ENCODE peak calls at places on chromosomes 3 and 15, in ten cellular contexts. One of them, this sample, is unnamed.

GRCh38 chr3:141797167-141797773 is 34.1 kb downstream of the GRK7 start:
- DNase-seq in iris pigment epithelial cell: peak; percentile 44
- DNase-seq in endodermal cell: peak; percentile 96
- DNase-seq in activated CD4-positive, alpha-beta T cell treated with anti-CD3 and anti-CD28 coated beads, Interleukin-2, amount 50 U/mL, for 1 hour: peak; percentile 20
- DNase-seq in heart left ventricle: peak; percentile 77
- DNase-seq in GM04504: no peak
- DNase-seq in Daoy: no peak
- DNase-seq in lung: peak; percentile 32
- DNase-seq in A673: peak; percentile 73
- DNase-seq in DMS79 treated with DMSO at 0.1 percent for 48 hours: peak; percentile 66
- DNase-seq in this sample: peak; percentile 76

GRCh38 chr3:8443829-8444791 is 57.5 kb upstream of the LMCD1 start:
- DNase-seq in iris pigment epithelial cell: peak; percentile 100
- DNase-seq in endodermal cell: peak; percentile 89
- DNase-seq in activated CD4-positive, alpha-beta T cell treated with anti-CD3 and anti-CD28 coated beads, Interleukin-2, amount 50 U/mL, for 1 hour: no peak
- DNase-seq in heart left ventricle: peak; percentile 92
- DNase-seq in GM04504: peak; percentile 100
- DNase-seq in Daoy: peak; percentile 94
- DNase-seq in lung: peak; percentile 90
- DNase-seq in A673: peak; percentile 52
- DNase-seq in DMS79 treated with DMSO at 0.1 percent for 48 hours: peak; percentile 27
- DNase-seq in this sample: peak; percentile 87

GRCh38 chr15:88472225-88472624 is 4.7 kb downstream of the MRPS11 start:
- DNase-seq in iris pigment epithelial cell: no peak
- DNase-seq in endodermal cell: no peak
- DNase-seq in activated CD4-positive, alpha-beta T cell treated with anti-CD3 and anti-CD28 coated beads, Interleukin-2, amount 50 U/mL, for 1 hour: no peak
- DNase-seq in heart left ventricle: no peak
- DNase-seq in GM04504: no peak
- DNase-seq in Daoy: no peak
- DNase-seq in lung: no peak
- DNase-seq in A673: no peak
- DNase-seq in DMS79 treated with DMSO at 0.1 percent for 48 hours: no peak
- DNase-seq in this sample: no peak

GRCh38 chr3:111858641-111859040 is 424 bp upstream of the PHLDB2 start:
- DNase-seq in iris pigment epithelial cell: no peak
- DNase-seq in endodermal cell: peak; percentile 48
- DNase-seq in activated CD4-positive, alpha-beta T cell treated with anti-CD3 and anti-CD28 coated beads, Interleukin-2, amount 50 U/mL, for 1 hour: no peak
- DNase-seq in heart left ventricle: no peak
- DNase-seq in GM04504: no peak
- DNase-seq in Daoy: no peak
- DNase-seq in lung: no peak
- DNase-seq in A673: no peak
- DNase-seq in DMS79 treated with DMSO at 0.1 percent for 48 hours: peak; percentile 19
- DNase-seq in this sample: no peak

GRCh38 chr3:39180546-39181346 is 11.6 kb downstream of the XIRP1 start:
- DNase-seq in iris pigment epithelial cell: peak; percentile 88
- DNase-seq in endodermal cell: peak; percentile 95
- DNase-seq in activated CD4-positive, alpha-beta T cell treated with anti-CD3 and anti-CD28 coated beads, Interleukin-2, amount 50 U/mL, for 1 hour: peak; percentile 90
- DNase-seq in heart left ventricle: peak; percentile 96
- DNase-seq in GM04504: peak; percentile 46
- DNase-seq in Daoy: peak; percentile 82
- DNase-seq in lung: peak; percentile 93
- DNase-seq in A673: peak; percentile 74
- DNase-seq in DMS79 treated with DMSO at 0.1 percent for 48 hours: peak; percentile 73
- DNase-seq in this sample: peak; percentile 76

GRCh38 chr15:31280831-31281216 is 45.8 kb upstream of the KLF13 start:
- DNase-seq in iris pigment epithelial cell: no peak
- DNase-seq in endodermal cell: no peak
- DNase-seq in activated CD4-positive, alpha-beta T cell treated with anti-CD3 and anti-CD28 coated beads, Interleukin-2, amount 50 U/mL, for 1 hour: no peak
- DNase-seq in heart left ventricle: no peak
- DNase-seq in GM04504: no peak
- DNase-seq in Daoy: no peak
- DNase-seq in lung: no peak
- DNase-seq in A673: no peak
- DNase-seq in DMS79 treated with DMSO at 0.1 percent for 48 hours: no peak
- DNase-seq in this sample: no peak

GRCh38 chr3:124627501-124627908 is 102.7 kb upstream of the UMPS start:
- DNase-seq in iris pigment epithelial cell: peak; percentile 65
- DNase-seq in endodermal cell: no peak
- DNase-seq in activated CD4-positive, alpha-beta T cell treated with anti-CD3 and anti-CD28 coated beads, Interleukin-2, amount 50 U/mL, for 1 hour: no peak
- DNase-seq in heart left ventricle: no peak
- DNase-seq in GM04504: no peak
- DNase-seq in Daoy: peak; percentile 32
- DNase-seq in lung: no peak
- DNase-seq in A673: no peak
- DNase-seq in DMS79 treated with DMSO at 0.1 percent for 48 hours: no peak
- DNase-seq in this sample: no peak

GRCh38 chr3:189270248-189270832 is 98.6 kb downstream of the TPRG1 start:
- DNase-seq in iris pigment epithelial cell: peak; percentile 79
- DNase-seq in endodermal cell: peak; percentile 85
- DNase-seq in activated CD4-positive, alpha-beta T cell treated with anti-CD3 and anti-CD28 coated beads, Interleukin-2, amount 50 U/mL, for 1 hour: peak; percentile 30
- DNase-seq in heart left ventricle: peak; percentile 53
- DNase-seq in GM04504: peak; percentile 80
- DNase-seq in Daoy: peak; percentile 91
- DNase-seq in lung: peak; percentile 54
- DNase-seq in A673: peak; percentile 91
- DNase-seq in DMS79 treated with DMSO at 0.1 percent for 48 hours: peak; percentile 62
- DNase-seq in this sample: peak; percentile 61

GRCh38 chr15:40282144-40282869 is 557 bp downstream of the ANKRD63 start:
- DNase-seq in iris pigment epithelial cell: peak; percentile 12
- DNase-seq in endodermal cell: peak; percentile 87
- DNase-seq in activated CD4-positive, alpha-beta T cell treated with anti-CD3 and anti-CD28 coated beads, Interleukin-2, amount 50 U/mL, for 1 hour: peak; percentile 46
- DNase-seq in heart left ventricle: peak; percentile 37
- DNase-seq in GM04504: no peak
- DNase-seq in Daoy: peak; percentile 52
- DNase-seq in lung: peak; percentile 36
- DNase-seq in A673: peak; percentile 52
- DNase-seq in DMS79 treated with DMSO at 0.1 percent for 48 hours: no peak
- DNase-seq in this sample: peak; percentile 51

GRCh38 chr3:168722091-168722490 is 626.4 kb upstream of the GOLIM4 start:
- DNase-seq in iris pigment epithelial cell: peak; percentile 3
- DNase-seq in endodermal cell: no peak
- DNase-seq in activated CD4-positive, alpha-beta T cell treated with anti-CD3 and anti-CD28 coated beads, Interleukin-2, amount 50 U/mL, for 1 hour: no peak
- DNase-seq in heart left ventricle: no peak
- DNase-seq in GM04504: no peak
- DNase-seq in Daoy: peak; percentile 59
- DNase-seq in lung: no peak
- DNase-seq in A673: no peak
- DNase-seq in DMS79 treated with DMSO at 0.1 percent for 48 hours: no peak
- DNase-seq in this sample: no peak

GRCh38 chr3:100044369-100044768 is 69.9 kb downstream of the FILIP1L start:
- DNase-seq in iris pigment epithelial cell: no peak
- DNase-seq in endodermal cell: no peak
- DNase-seq in activated CD4-positive, alpha-beta T cell treated with anti-CD3 and anti-CD28 coated beads, Interleukin-2, amount 50 U/mL, for 1 hour: no peak
- DNase-seq in heart left ventricle: no peak
- DNase-seq in GM04504: no peak
- DNase-seq in Daoy: no peak
- DNase-seq in lung: no peak
- DNase-seq in A673: no peak
- DNase-seq in DMS79 treated with DMSO at 0.1 percent for 48 hours: no peak
- DNase-seq in this sample: no peak

GRCh38 chr3:12895391-12896205 is 54.2 kb upstream of the RPL32 start:
- DNase-seq in iris pigment epithelial cell: no peak
- DNase-seq in endodermal cell: no peak
- DNase-seq in activated CD4-positive, alpha-beta T cell treated with anti-CD3 and anti-CD28 coated beads, Interleukin-2, amount 50 U/mL, for 1 hour: no peak
- DNase-seq in heart left ventricle: peak; percentile 30
- DNase-seq in GM04504: no peak
- DNase-seq in Daoy: no peak
- DNase-seq in lung: no peak
- DNase-seq in A673: no peak
- DNase-seq in DMS79 treated with DMSO at 0.1 percent for 48 hours: no peak
- DNase-seq in this sample: no peak

GRCh38 chr15:85749261-85750151 is 45.2 kb downstream of the KLHL25 start:
- DNase-seq in iris pigment epithelial cell: peak; percentile 33
- DNase-seq in endodermal cell: peak; percentile 54
- DNase-seq in activated CD4-positive, alpha-beta T cell treated with anti-CD3 and anti-CD28 coated beads, Interleukin-2, amount 50 U/mL, for 1 hour: no peak
- DNase-seq in heart left ventricle: peak; percentile 75
- DNase-seq in GM04504: no peak
- DNase-seq in Daoy: no peak
- DNase-seq in lung: no peak
- DNase-seq in A673: no peak
- DNase-seq in DMS79 treated with DMSO at 0.1 percent for 48 hours: no peak
- DNase-seq in this sample: no peak

GRCh38 chr15:38687340-38687739 is 122.7 kb upstream of the RASGRP1 start:
- DNase-seq in iris pigment epithelial cell: peak; percentile 30
- DNase-seq in endodermal cell: no peak
- DNase-seq in activated CD4-positive, alpha-beta T cell treated with anti-CD3 and anti-CD28 coated beads, Interleukin-2, amount 50 U/mL, for 1 hour: no peak
- DNase-seq in heart left ventricle: no peak
- DNase-seq in GM04504: no peak
- DNase-seq in Daoy: no peak
- DNase-seq in lung: no peak
- DNase-seq in A673: no peak
- DNase-seq in DMS79 treated with DMSO at 0.1 percent for 48 hours: no peak
- DNase-seq in this sample: no peak

GRCh38 chr3:3031358-3031757 is 78.8 kb downstream of the IL5RA start:
- DNase-seq in iris pigment epithelial cell: peak; percentile 3
- DNase-seq in endodermal cell: no peak
- DNase-seq in activated CD4-positive, alpha-beta T cell treated with anti-CD3 and anti-CD28 coated beads, Interleukin-2, amount 50 U/mL, for 1 hour: no peak
- DNase-seq in heart left ventricle: no peak
- DNase-seq in GM04504: no peak
- DNase-seq in Daoy: peak; percentile 26
- DNase-seq in lung: no peak
- DNase-seq in A673: no peak
- DNase-seq in DMS79 treated with DMSO at 0.1 percent for 48 hours: no peak
- DNase-seq in this sample: no peak

GRCh38 chr15:25810631-25811077 is 52.5 kb downstream of the ATP10A start:
- DNase-seq in iris pigment epithelial cell: no peak
- DNase-seq in endodermal cell: peak; percentile 66
- DNase-seq in activated CD4-positive, alpha-beta T cell treated with anti-CD3 and anti-CD28 coated beads, Interleukin-2, amount 50 U/mL, for 1 hour: peak; percentile 33
- DNase-seq in heart left ventricle: no peak
- DNase-seq in GM04504: no peak
- DNase-seq in Daoy: no peak
- DNase-seq in lung: no peak
- DNase-seq in A673: no peak
- DNase-seq in DMS79 treated with DMSO at 0.1 percent for 48 hours: no peak
- DNase-seq in this sample: no peak

GRCh38 chr3:148718982-148719862 is 21.5 kb downstream of the AGTR1 start:
- DNase-seq in iris pigment epithelial cell: peak; percentile 37
- DNase-seq in endodermal cell: peak; percentile 54
- DNase-seq in activated CD4-positive, alpha-beta T cell treated with anti-CD3 and anti-CD28 coated beads, Interleukin-2, amount 50 U/mL, for 1 hour: no peak
- DNase-seq in heart left ventricle: no peak
- DNase-seq in GM04504: no peak
- DNase-seq in Daoy: no peak
- DNase-seq in lung: no peak
- DNase-seq in A673: peak; percentile 5
- DNase-seq in DMS79 treated with DMSO at 0.1 percent for 48 hours: no peak
- DNase-seq in this sample: no peak

GRCh38 chr3:123344175-123344908 is 104.5 kb downstream of the ADCY5 start:
- DNase-seq in iris pigment epithelial cell: peak; percentile 75
- DNase-seq in endodermal cell: peak; percentile 66
- DNase-seq in activated CD4-positive, alpha-beta T cell treated with anti-CD3 and anti-CD28 coated beads, Interleukin-2, amount 50 U/mL, for 1 hour: no peak
- DNase-seq in heart left ventricle: no peak
- DNase-seq in GM04504: peak; percentile 20
- DNase-seq in Daoy: peak; percentile 85
- DNase-seq in lung: no peak
- DNase-seq in A673: peak; percentile 12
- DNase-seq in DMS79 treated with DMSO at 0.1 percent for 48 hours: no peak
- DNase-seq in this sample: no peak

GRCh38 chr3:44678480-44679116 is 30.1 kb downstream of the ZNF35 start:
- DNase-seq in iris pigment epithelial cell: no peak
- DNase-seq in endodermal cell: no peak
- DNase-seq in activated CD4-positive, alpha-beta T cell treated with anti-CD3 and anti-CD28 coated beads, Interleukin-2, amount 50 U/mL, for 1 hour: no peak
- DNase-seq in heart left ventricle: no peak
- DNase-seq in GM04504: no peak
- DNase-seq in Daoy: no peak
- DNase-seq in lung: no peak
- DNase-seq in A673: no peak
- DNase-seq in DMS79 treated with DMSO at 0.1 percent for 48 hours: no peak
- DNase-seq in this sample: no peak

GRCh38 chr3:48068886-48069285 is 52.7 kb upstream of the MAP4 start:
- DNase-seq in iris pigment epithelial cell: no peak
- DNase-seq in endodermal cell: no peak
- DNase-seq in activated CD4-positive, alpha-beta T cell treated with anti-CD3 and anti-CD28 coated beads, Interleukin-2, amount 50 U/mL, for 1 hour: no peak
- DNase-seq in heart left ventricle: no peak
- DNase-seq in GM04504: no peak
- DNase-seq in Daoy: no peak
- DNase-seq in lung: no peak
- DNase-seq in A673: no peak
- DNase-seq in DMS79 treated with DMSO at 0.1 percent for 48 hours: no peak
- DNase-seq in this sample: no peak

GRCh38 chr3:177973241-177973840 is 562.9 kb upstream of the KCNMB2 start:
- DNase-seq in iris pigment epithelial cell: peak; percentile 90
- DNase-seq in endodermal cell: no peak
- DNase-seq in activated CD4-positive, alpha-beta T cell treated with anti-CD3 and anti-CD28 coated beads, Interleukin-2, amount 50 U/mL, for 1 hour: no peak
- DNase-seq in heart left ventricle: no peak
- DNase-seq in GM04504: no peak
- DNase-seq in Daoy: peak; percentile 13
- DNase-seq in lung: no peak
- DNase-seq in A673: no peak
- DNase-seq in DMS79 treated with DMSO at 0.1 percent for 48 hours: no peak
- DNase-seq in this sample: no peak

GRCh38 chr15:98643104-98643503 is 5.2 kb upstream of the IGF1R start:
- DNase-seq in iris pigment epithelial cell: no peak
- DNase-seq in endodermal cell: no peak
- DNase-seq in activated CD4-positive, alpha-beta T cell treated with anti-CD3 and anti-CD28 coated beads, Interleukin-2, amount 50 U/mL, for 1 hour: no peak
- DNase-seq in heart left ventricle: no peak
- DNase-seq in GM04504: no peak
- DNase-seq in Daoy: no peak
- DNase-seq in lung: no peak
- DNase-seq in A673: no peak
- DNase-seq in DMS79 treated with DMSO at 0.1 percent for 48 hours: no peak
- DNase-seq in this sample: no peak

GRCh38 chr3:136750209-136750921 is 1.8 kb downstream of the STAG1 start:
- DNase-seq in iris pigment epithelial cell: no peak
- DNase-seq in endodermal cell: no peak
- DNase-seq in activated CD4-positive, alpha-beta T cell treated with anti-CD3 and anti-CD28 coated beads, Interleukin-2, amount 50 U/mL, for 1 hour: no peak
- DNase-seq in heart left ventricle: no peak
- DNase-seq in GM04504: no peak
- DNase-seq in Daoy: no peak
- DNase-seq in lung: no peak
- DNase-seq in A673: no peak
- DNase-seq in DMS79 treated with DMSO at 0.1 percent for 48 hours: peak; percentile 52
- DNase-seq in this sample: no peak

GRCh38 chr3:59142581-59142980 is 92.8 kb upstream of the CFAP20DC start:
- DNase-seq in iris pigment epithelial cell: no peak
- DNase-seq in endodermal cell: no peak
- DNase-seq in activated CD4-positive, alpha-beta T cell treated with anti-CD3 and anti-CD28 coated beads, Interleukin-2, amount 50 U/mL, for 1 hour: no peak
- DNase-seq in heart left ventricle: no peak
- DNase-seq in GM04504: no peak
- DNase-seq in Daoy: no peak
- DNase-seq in lung: no peak
- DNase-seq in A673: no peak
- DNase-seq in DMS79 treated with DMSO at 0.1 percent for 48 hours: no peak
- DNase-seq in this sample: no peak

GRCh38 chr3:19885468-19885867 is 48.5 kb downstream of the EFHB start:
- DNase-seq in iris pigment epithelial cell: peak; percentile 42
- DNase-seq in endodermal cell: no peak
- DNase-seq in activated CD4-positive, alpha-beta T cell treated with anti-CD3 and anti-CD28 coated beads, Interleukin-2, amount 50 U/mL, for 1 hour: no peak
- DNase-seq in heart left ventricle: no peak
- DNase-seq in GM04504: no peak
- DNase-seq in Daoy: no peak
- DNase-seq in lung: no peak
- DNase-seq in A673: peak; percentile 72
- DNase-seq in DMS79 treated with DMSO at 0.1 percent for 48 hours: no peak
- DNase-seq in this sample: peak; percentile 5

GRCh38 chr3:62554264-62554799 is 181.0 kb upstream of the FEZF2 start:
- DNase-seq in iris pigment epithelial cell: no peak
- DNase-seq in endodermal cell: peak; percentile 64
- DNase-seq in activated CD4-positive, alpha-beta T cell treated with anti-CD3 and anti-CD28 coated beads, Interleukin-2, amount 50 U/mL, for 1 hour: no peak
- DNase-seq in heart left ventricle: no peak
- DNase-seq in GM04504: no peak
- DNase-seq in Daoy: no peak
- DNase-seq in lung: no peak
- DNase-seq in A673: peak; percentile 1
- DNase-seq in DMS79 treated with DMSO at 0.1 percent for 48 hours: no peak
- DNase-seq in this sample: peak; percentile 20

GRCh38 chr3:188080091-188080490 is 73.9 kb upstream of the LPP start:
- DNase-seq in iris pigment epithelial cell: no peak
- DNase-seq in endodermal cell: no peak
- DNase-seq in activated CD4-positive, alpha-beta T cell treated with anti-CD3 and anti-CD28 coated beads, Interleukin-2, amount 50 U/mL, for 1 hour: no peak
- DNase-seq in heart left ventricle: no peak
- DNase-seq in GM04504: no peak
- DNase-seq in Daoy: no peak
- DNase-seq in lung: no peak
- DNase-seq in A673: no peak
- DNase-seq in DMS79 treated with DMSO at 0.1 percent for 48 hours: no peak
- DNase-seq in this sample: no peak

GRCh38 chr3:61562810-61563613 is 1.6 kb downstream of the PTPRG start:
- DNase-seq in iris pigment epithelial cell: peak; percentile 55
- DNase-seq in endodermal cell: peak; percentile 79
- DNase-seq in activated CD4-positive, alpha-beta T cell treated with anti-CD3 and anti-CD28 coated beads, Interleukin-2, amount 50 U/mL, for 1 hour: no peak
- DNase-seq in heart left ventricle: peak; percentile 47
- DNase-seq in GM04504: no peak
- DNase-seq in Daoy: peak; percentile 52
- DNase-seq in lung: no peak
- DNase-seq in A673: no peak
- DNase-seq in DMS79 treated with DMSO at 0.1 percent for 48 hours: no peak
- DNase-seq in this sample: peak; percentile 53

This sample was measured in endothelial cell.